ENCODE peak calls at places on chromosome 2, in six cellular contexts. G is H1, U is IMR-90, M is H9, Y is mesendoderm, S is mesenchymal stem cell. I is an unnamed sample.

GRCh38 chr2:7788736-7789135 is 871.5 kb downstream of the RNF144A start:
- DNase-seq in G (no peak), U (no peak), M (no peak), Y (no peak), S (no peak), I (no peak)

GRCh38 chr2:211479496-211480150 is 923.2 kb downstream of the CPS1 start:
- DNase-seq in G (no peak), U (no peak), M (no peak), Y (no peak), S (no peak), I (no peak)

GRCh38 chr2:201362396-201362795 is 5.3 kb upstream of the FLACC1 start:
- DNase-seq in G (no peak), U (peak; percentile 25), M (no peak), Y (no peak), S (peak; percentile 56), I (no peak)

GRCh38 chr2:18630101-18630500 is 40.7 kb upstream of the NT5C1B start:
- DNase-seq in G (no peak), U (peak; percentile 71), M (no peak), Y (no peak), S (no peak), I (no peak)

GRCh38 chr2:61924895-61925663 is 19.6 kb downstream of the COMMD1 start:
- DNase-seq in G (no peak), U (no peak), M (no peak), Y (peak; percentile 57), S (no peak), I (no peak)

GRCh38 chr2:174752403-174753037 is 11.8 kb downstream of the CHRNA1 start:
- DNase-seq in G (no peak), U (no peak), M (no peak), Y (no peak), S (no peak), I (no peak)

GRCh38 chr2:160388464-160389263 is 104.9 kb downstream of the RBMS1 start:
- DNase-seq in G (no peak), U (no peak), M (no peak), Y (no peak), S (no peak), I (no peak)

GRCh38 chr2:44192646-44193045 is 24.0 kb downstream of the PPM1B start:
- DNase-seq in G (no peak), U (no peak), M (no peak), Y (no peak), S (no peak), I (no peak)

GRCh38 chr2:105294844-105295481 is 34.6 kb downstream of the TGFBRAP1 start:
- DNase-seq in G (peak; percentile 74), U (peak; percentile 68), M (peak; percentile 82), Y (peak; percentile 91), S (peak; percentile 75), I (peak; percentile 58)

GRCh38 chr2:128622916-128623620 is 304.4 kb upstream of the HS6ST1 start:
- DNase-seq in G (no peak), U (peak; percentile 47), M (no peak), Y (no peak), S (no peak), I (no peak)

GRCh38 chr2:17181051-17181450 is 337.2 kb downstream of the RAD51AP2 start:
- DNase-seq in G (no peak), U (no peak), M (no peak), Y (no peak), S (no peak), I (no peak)

GRCh38 chr2:235934059-235934896 is 233.9 kb downstream of the GBX2 start:
- DNase-seq in G (no peak), U (peak; percentile 50), M (peak; percentile 16), Y (no peak), S (peak; percentile 60), I (no peak)

DNA sequence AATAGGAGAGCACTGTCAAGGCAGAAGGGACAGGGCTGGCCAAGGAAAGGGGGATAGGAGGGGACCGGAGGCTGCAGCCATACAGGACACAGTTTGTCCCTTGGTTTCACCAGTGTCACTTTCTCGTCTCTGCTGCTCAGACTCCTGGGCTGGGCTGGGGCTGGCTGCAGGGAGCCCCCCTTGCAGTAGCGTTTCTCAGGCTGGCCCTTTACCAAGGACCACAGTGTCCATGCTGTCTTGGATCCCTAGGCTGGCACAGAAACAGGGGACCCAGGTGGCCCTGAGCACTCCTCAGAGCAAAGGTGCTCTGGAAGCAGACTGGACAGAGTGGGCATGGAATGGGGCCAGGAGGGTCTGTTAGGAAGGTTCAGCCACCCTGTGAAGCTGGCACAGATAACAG is 34.8 kb downstream of the ATOH8 start:
- DNase-seq in G (no peak), U (no peak), M (no peak), Y (no peak), S (no peak), I (no peak)
- H2BK15ac ChIP-seq in G (no peak overlapping the region), U (peak overlapping the region; percentile 44), M (no peak overlapping the region), Y (no peak overlapping the region), S (no peak overlapping the region), I (no peak overlapping the region)

GRCh38 chr2:47080888-47081301 is 74.2 kb downstream of the STPG4 start:
- DNase-seq in G (no peak), U (no peak), M (no peak), Y (no peak), S (no peak), I (no peak)

GRCh38 chr2:47076586-47077441 is 78.3 kb downstream of the STPG4 start:
- DNase-seq in G (no peak), U (peak; percentile 97), M (no peak), Y (peak; percentile 93), S (peak; percentile 96), I (no peak)

GRCh38 chr2:47078541-47079482 is 76.3 kb downstream of the STPG4 start:
- DNase-seq in G (no peak), U (no peak), M (no peak), Y (no peak), S (no peak), I (no peak)

GRCh38 chr2:47077442-47078117 is 77.5 kb downstream of the STPG4 start:
- DNase-seq in G (no peak), U (no peak), M (no peak), Y (peak; percentile 59), S (no peak), I (no peak)

GRCh38 chr2:47079515-47080412 is 75.3 kb downstream of the STPG4 start:
- DNase-seq in G (no peak), U (no peak), M (no peak), Y (no peak), S (no peak), I (no peak)
- H2BK15ac ChIP-seq in G (no peak overlapping the region), U (peak overlapping the region; percentile 94), M (no peak overlapping the region), Y (no peak overlapping the region), S (no peak overlapping the region), I (peak overlapping the region; percentile 95)

GRCh38 chr2:75007061-75007460 is 48.6 kb downstream of the POLE4 start:
- DNase-seq in G (no peak), U (peak; percentile 12), M (no peak), Y (no peak), S (no peak), I (no peak)

GRCh38 chr2:75012080-75012479 is 53.6 kb downstream of the POLE4 start:
- DNase-seq in G (no peak), U (peak; percentile 22), M (no peak), Y (no peak), S (no peak), I (no peak)

GRCh38 chr2:75006041-75006440 is 47.6 kb downstream of the POLE4 start:
- DNase-seq in G (no peak), U (no peak), M (no peak), Y (no peak), S (no peak), I (no peak)

GRCh38 chr2:75007819-75008218 is 49.4 kb downstream of the POLE4 start:
- DNase-seq in G (no peak), U (no peak), M (no peak), Y (no peak), S (no peak), I (no peak)

DNA sequence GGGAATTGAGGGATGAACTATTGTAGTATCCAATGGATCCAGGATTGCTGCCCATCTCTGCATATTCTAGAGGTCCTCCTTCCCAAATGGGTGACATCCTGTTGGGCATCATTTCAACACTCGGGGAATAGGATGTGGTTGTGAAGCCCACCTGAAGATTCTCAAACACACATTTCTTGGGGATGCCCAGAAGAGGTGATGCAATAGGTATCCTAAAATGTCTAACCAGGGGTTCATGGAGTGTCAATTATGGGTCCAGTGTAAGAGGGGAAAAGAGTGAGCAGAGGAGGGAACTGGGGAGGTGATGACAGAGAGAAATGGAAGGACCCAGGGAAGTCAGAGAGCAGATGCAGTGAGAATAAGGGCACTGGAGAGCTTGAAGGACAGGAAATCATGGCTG is 52.1 kb downstream of the POLE4 start:
- DNase-seq in G (no peak), U (no peak), M (no peak), Y (no peak), S (no peak), I (no peak)
- H2BK15ac ChIP-seq in G (no peak overlapping the region), U (no peak overlapping the region), M (no peak overlapping the region), Y (no peak overlapping the region), S (no peak overlapping the region), I (no peak overlapping the region)

GRCh38 chr2:187431911-187432310 is 16.1 kb downstream of the CALCRL start:
- DNase-seq in G (no peak), U (no peak), M (no peak), Y (no peak), S (no peak), I (no peak)
- H2BK15ac ChIP-seq in G (no peak overlapping the region), U (no peak overlapping the region), M (no peak overlapping the region), Y (no peak overlapping the region), S (no peak overlapping the region), I (no peak overlapping the region)

GRCh38 chr2:114261366-114261765 is 181.1 kb upstream of the DPP10 start:
- DNase-seq in G (no peak), U (no peak), M (no peak), Y (no peak), S (no peak), I (no peak)
- H2BK15ac ChIP-seq in G (no peak overlapping the region), U (no peak overlapping the region), M (no peak overlapping the region), Y (no peak overlapping the region), S (no peak overlapping the region), I (no peak overlapping the region)

DNA sequence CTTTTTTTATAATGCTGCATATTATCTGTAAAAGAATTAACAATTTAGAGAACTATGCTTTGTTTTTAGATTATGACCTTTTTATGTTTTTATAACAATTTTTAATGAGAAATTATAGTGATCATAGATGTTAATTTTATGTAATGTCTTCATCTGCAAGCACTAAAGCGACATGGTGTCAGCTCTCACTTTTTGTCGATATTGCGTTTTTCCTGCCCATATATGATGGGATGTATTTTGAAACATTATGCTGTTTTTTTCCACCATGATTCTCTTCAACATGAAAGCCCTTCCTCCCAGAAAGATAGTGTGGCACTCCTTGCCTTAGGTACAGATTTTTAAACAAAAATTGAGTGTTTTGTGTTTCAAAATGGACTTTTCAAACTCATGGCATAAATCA is 104.3 kb downstream of the KCNH7 start:
- DNase-seq in G (no peak), U (no peak), M (no peak), Y (no peak), S (no peak), I (no peak)
- H2BK15ac ChIP-seq in G (no peak overlapping the region), U (no peak overlapping the region), M (no peak overlapping the region), Y (no peak overlapping the region), S (no peak overlapping the region), I (no peak overlapping the region)

GRCh38 chr2:204825681-204826080 is 280.4 kb downstream of the PARD3B start:
- DNase-seq in G (no peak), U (no peak), M (no peak), Y (no peak), S (no peak), I (no peak)
- H2BK15ac ChIP-seq in G (no peak overlapping the region), U (no peak overlapping the region), M (no peak overlapping the region), Y (no peak overlapping the region), S (no peak overlapping the region), I (no peak overlapping the region)